ENCODE peak calls at places on chromosomes 2 and 18, in four cellular contexts. A, P, S and Q are unnamed samples.

GRCh38 chr18:31041346-31042067 is 1.0 kb downstream of the DSC3 start:
- DNase-seq in A (no peak), P (no peak), S (no peak), Q (no peak)

GRCh38 chr18:50590625-50591024 is 30.7 kb downstream of the MAPK4 start:
- DNase-seq in A (no peak), P (no peak), S (no peak), Q (no peak)

GRCh38 chr2:231919341-231920035 is 6.7 kb downstream of the NPPC start:
- DNase-seq in A (no peak), P (no peak), S (no peak), Q (no peak)

GRCh38 chr2:100182494-100183355 is 40.3 kb upstream of the AFF3 start:
- DNase-seq in A (no peak), P (no peak), S (peak; percentile 38), Q (no peak)

GRCh38 chr2:65818873-65819451 is 386.6 kb upstream of the SPRED2 start:
- DNase-seq in A (no peak), P (peak; percentile 4), S (no peak), Q (no peak)

GRCh38 chr2:98903767-98904485 is 32.1 kb downstream of the CRACDL start:
- DNase-seq in A (no peak), P (no peak), S (no peak), Q (no peak)

GRCh38 chr2:183718246-183718645 is 594.0 kb downstream of the NUP35 start:
- DNase-seq in A (no peak), P (no peak), S (no peak), Q (no peak)

GRCh38 chr2:43047187-43047780 is 179.1 kb downstream of the ZFP36L2 start:
- DNase-seq in A (no peak), P (no peak), S (peak; percentile 20), Q (no peak)

GRCh38 chr2:196182439-196183171 is 11.2 kb upstream of the STK17B start:
- DNase-seq in A (no peak), P (no peak), S (no peak), Q (peak; percentile 47)

GRCh38 chr2:74440378-74441110 is 1.2 kb downstream of the RTKN start:
- DNase-seq in A (peak; percentile 77), P (peak; percentile 83), S (peak; percentile 68), Q (no peak)

GRCh38 chr18:12278765-12279682 is 24.9 kb downstream of the CIDEA start:
- DNase-seq in A (peak; percentile 95), P (peak; percentile 97), S (peak; percentile 94), Q (no peak)

GRCh38 chr2:235003096-235003775 is 51.4 kb downstream of the SH3BP4 start:
- DNase-seq in A (no peak), P (no peak), S (no peak), Q (no peak)

GRCh38 chr2:8421658-8422499 is 260.0 kb upstream of the ID2 start:
- DNase-seq in A (no peak), P (no peak), S (no peak), Q (no peak)

GRCh38 chr18:62715829-62716678 is 713 bp downstream of the PHLPP1 start:
- DNase-seq in A (peak; percentile 75), P (peak; percentile 71), S (peak; percentile 59), Q (no peak)

GRCh38 chr2:219527076-219527394 is 12.8 kb downstream of the ASIC4 start:
- DNase-seq in A (no peak), P (no peak), S (no peak), Q (no peak)

GRCh38 chr2:143730155-143730949 is 601.1 kb downstream of the ARHGAP15 start:
- DNase-seq in A (peak; percentile 31), P (peak; percentile 49), S (peak; percentile 19), Q (no peak)

GRCh38 chr2:196985524-196986183 is 59.1 kb upstream of the PGAP1 start:
- DNase-seq in A (no peak), P (no peak), S (no peak), Q (no peak)

GRCh38 chr2:112622528-112622849 is 23.2 kb upstream of the SLC20A1 start:
- DNase-seq in A (peak; percentile 95), P (peak; percentile 93), S (peak; percentile 99), Q (no peak)

GRCh38 chr18:7205346-7205745 is 25.5 kb upstream of the LRRC30 start:
- DNase-seq in A (no peak), P (no peak), S (peak; percentile 14), Q (no peak)

GRCh38 chr2:235394278-235394828 is 99.5 kb upstream of the AGAP1 start:
- DNase-seq in A (peak; percentile 88), P (peak; percentile 93), S (peak; percentile 92), Q (peak; percentile 90)

GRCh38 chr2:166375736-166376487 is at the start of gene SCN9A:
- DNase-seq in A (peak; percentile 62), P (peak; percentile 87), S (peak; percentile 58), Q (no peak)